ENCODE peak calls at places on chromosomes 2 and 18, in six cellular contexts. L is A549, O is transverse colon, F is uterus, Y is Peyer's patch, S is IMR-90. N is an unnamed sample.

GRCh38 chr2:10709290-10709939 is 12.0 kb upstream of the ATP6V1C2 start:
- DNase-seq in L (peak), O (peak), F (no peak), Y (no peak), S (no peak), N (no peak)

GRCh38 chr2:49914281-49914680 is 760.0 kb upstream of the FSHR start:
- DNase-seq in L (no peak), O (no peak), F (no peak), Y (no peak), S (no peak), N (no peak)

GRCh38 chr2:98295275-98295674 is 51.0 kb upstream of the CNGA3 start:
- DNase-seq in L (no peak), O (no peak), F (no peak), Y (no peak), S (no peak), N (no peak)

GRCh38 chr2:28766070-28766469 is 14.4 kb downstream of the PPP1CB start:
- DNase-seq in L (no peak), O (no peak), F (no peak), Y (no peak), S (no peak), N (no peak)

GRCh38 chr2:160720098-160720497 is 226.5 kb upstream of the RBMS1 start:
- DNase-seq in L (no peak), O (no peak), F (no peak), Y (no peak), S (no peak), N (no peak)

GRCh38 chr2:113770929-113771328 is 14.5 kb upstream of the SLC35F5 start:
- DNase-seq in L (no peak), O (no peak), F (no peak), Y (no peak), S (no peak), N (no peak)

GRCh38 chr2:129465045-129465444 is 514.4 kb upstream of the RAB6C start:
- DNase-seq in L (no peak), O (no peak), F (no peak), Y (no peak), S (no peak), N (no peak)

GRCh38 chr2:42414158-42414557 is 53.1 kb upstream of the COX7A2L start:
- DNase-seq in L (no peak), O (no peak), F (no peak), Y (no peak), S (no peak), N (no peak)

GRCh38 chr18:51427012-51427411 is 229.5 kb upstream of the MEX3C start:
- DNase-seq in L (no peak), O (no peak), F (no peak), Y (no peak), S (no peak), N (no peak)

GRCh38 chr18:6866552-6866951 is 137.0 kb downstream of the ARHGAP28 start:
- DNase-seq in L (no peak), O (no peak), F (no peak), Y (no peak), S (no peak), N (no peak)

GRCh38 chr2:49335546-49335945 is 181.2 kb upstream of the FSHR start:
- DNase-seq in L (no peak), O (no peak), F (no peak), Y (no peak), S (no peak), N (no peak)

GRCh38 chr2:237889811-237890210 is 30.4 kb downstream of the RAMP1 start:
- DNase-seq in L (no peak), O (no peak), F (no peak), Y (no peak), S (no peak), N (no peak)

GRCh38 chr2:224121406-224122067 is 82.5 kb upstream of the SERPINE2 start:
- DNase-seq in L (no peak), O (no peak), F (no peak), Y (no peak), S (no peak), N (no peak)

GRCh38 chr2:102506743-102507142 is 33.7 kb downstream of the SLC9A4 start:
- DNase-seq in L (no peak), O (no peak), F (no peak), Y (no peak), S (no peak), N (no peak)

GRCh38 chr18:48023334-48024008 is 93.0 kb upstream of the SMAD2 start:
- DNase-seq in L (peak), O (peak), F (peak), Y (peak), S (peak), N (no peak)

GRCh38 chr2:238228700-238229099 is 11.1 kb downstream of the HES6 start:
- DNase-seq in L (no peak), O (no peak), F (peak), Y (no peak), S (peak), N (no peak)

GRCh38 chr2:113979172-113980128 is 89.6 kb downstream of the ACTR3 start:
- DNase-seq in L (peak), O (no peak), F (no peak), Y (no peak), S (no peak), N (peak)

GRCh38 chr2:101617188-101617587 is 80.3 kb upstream of the MAP4K4 start:
- DNase-seq in L (no peak), O (no peak), F (no peak), Y (no peak), S (peak), N (no peak)

GRCh38 chr2:165745916-165746315 is 48.1 kb downstream of the GALNT3 start:
- DNase-seq in L (no peak), O (no peak), F (no peak), Y (no peak), S (no peak), N (no peak)

GRCh38 chr2:45786831-45787357 is 135.4 kb downstream of the PRKCE start:
- DNase-seq in L (no peak), O (no peak), F (no peak), Y (no peak), S (peak), N (no peak)

GRCh38 chr2:47310801-47311560 is 92.0 kb upstream of the MSH2 start:
- DNase-seq in L (peak), O (peak), F (peak), Y (peak), S (no peak), N (no peak)

GRCh38 chr2:188518391-188518790 is 226.7 kb downstream of the GULP1 start:
- DNase-seq in L (no peak), O (no peak), F (no peak), Y (no peak), S (peak), N (no peak)

GRCh38 chr2:109432421-109432820 is 181.3 kb downstream of the SEPTIN10 start:
- DNase-seq in L (no peak), O (no peak), F (no peak), Y (no peak), S (no peak), N (no peak)

GRCh38 chr2:43569921-43570320 is 25.9 kb downstream of the THADA start:
- DNase-seq in L (no peak), O (no peak), F (no peak), Y (no peak), S (no peak), N (no peak)

GRCh38 chr2:94870392-94871225 is 621 bp upstream of the TEKT4 start:
- DNase-seq in L (peak), O (no peak), F (no peak), Y (no peak), S (no peak), N (peak)

GRCh38 chr2:217331577-217332139 is 471.8 kb upstream of the TNP1 start:
- DNase-seq in L (peak), O (no peak), F (no peak), Y (no peak), S (peak), N (no peak)

GRCh38 chr2:84971799-84972790 is 1.1 kb downstream of the KCMF1 start:
- DNase-seq in L (peak), O (peak), F (peak), Y (peak), S (peak), N (peak)
- TF ChIP-seq POLR2A in L (no peak), O (no peak), F (no peak), Y (no peak), S (no peak), N (no peak)

DNA sequence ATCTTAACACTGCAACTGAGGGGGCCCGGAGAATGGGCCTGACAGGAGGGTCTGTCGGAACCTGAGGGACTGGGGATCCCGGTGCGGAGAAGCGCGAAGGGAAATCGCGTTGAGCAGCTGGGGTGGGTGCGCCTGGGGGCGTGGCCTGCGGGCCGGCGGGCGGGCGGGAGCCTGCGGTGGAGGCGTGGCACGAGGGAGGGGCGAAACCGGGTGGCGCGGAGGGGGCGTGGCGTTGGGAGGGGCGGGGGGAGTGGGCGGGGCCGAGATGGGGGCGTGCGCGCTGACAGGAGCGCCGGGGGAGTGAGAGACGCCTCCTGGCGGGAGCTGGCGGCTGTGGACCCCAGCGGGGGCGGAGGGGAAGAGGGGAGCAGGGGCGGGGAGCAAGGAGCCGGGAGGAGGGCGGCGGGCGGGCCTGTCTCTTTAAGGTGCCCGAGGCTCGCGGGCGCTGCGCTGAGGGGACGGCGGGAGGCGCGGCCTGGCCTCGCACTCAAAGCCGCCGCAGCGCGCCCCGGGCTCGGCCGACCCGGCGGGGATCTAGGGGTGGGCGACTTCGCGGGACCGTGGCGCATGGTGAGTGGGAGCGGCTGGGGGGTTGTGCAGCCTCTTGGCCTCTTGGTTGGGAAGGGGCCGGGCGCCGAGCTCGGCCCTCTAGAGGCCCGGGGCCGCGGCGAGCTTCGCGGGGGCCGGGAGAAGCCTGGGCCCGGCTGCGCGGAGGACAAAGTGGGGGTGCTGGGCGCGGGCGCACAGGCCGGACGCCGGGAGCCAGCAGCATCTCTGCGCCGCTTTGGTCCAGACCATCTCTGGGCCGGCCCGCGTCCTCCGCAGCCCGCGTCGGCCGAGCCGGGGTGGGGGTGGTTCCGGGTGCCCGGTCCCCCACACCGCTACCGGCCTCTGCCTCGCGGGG is at the start of gene TWSG1:
- DNase-seq in L (peak), O (peak), F (peak), Y (peak), S (peak), N (peak)
- TF ChIP-seq POLR2A in L (peak), O (peak), F (peak), Y (peak), S (no peak), N (peak)

GRCh38 chr2:61268249-61268648 is 106.3 kb downstream of the C2orf74 start:
- DNase-seq in L (peak), O (no peak), F (no peak), Y (no peak), S (no peak), N (no peak)

GRCh38 chr2:61262699-61263098 is 100.7 kb downstream of the C2orf74 start:
- DNase-seq in L (no peak), O (no peak), F (no peak), Y (no peak), S (peak), N (no peak)

GRCh38 chr2:61266653-61267505 is 104.9 kb downstream of the C2orf74 start:
- DNase-seq in L (no peak), O (no peak), F (no peak), Y (no peak), S (no peak), N (no peak)

DNA sequence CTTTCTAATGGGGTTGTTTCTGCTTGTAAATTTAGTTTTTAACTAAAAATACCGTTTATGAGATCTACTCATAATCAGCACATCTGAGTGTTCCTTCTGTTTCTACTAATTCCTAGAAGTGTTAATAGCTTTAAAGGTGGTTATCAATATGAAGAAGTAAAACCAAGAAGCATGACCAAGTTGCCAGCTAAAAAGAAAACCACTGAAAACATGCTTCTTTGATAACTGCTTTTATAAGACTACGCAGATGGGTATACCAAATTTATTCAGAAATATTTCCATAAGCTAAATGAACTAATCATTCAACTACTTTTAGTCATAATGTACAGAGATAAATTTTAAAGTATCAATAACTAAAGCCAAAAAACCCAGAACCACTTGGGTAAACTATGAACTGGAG is 101.9 kb downstream of the C2orf74 start:
- DNase-seq in L (no peak), O (no peak), F (no peak), Y (no peak), S (no peak), N (no peak)
- TF ChIP-seq POLR2A in L (no peak), O (no peak), F (no peak), Y (no peak), S (no peak), N (no peak)

GRCh38 chr2:27445155-27445554 is 3.0 kb downstream of the KRTCAP3 start:
- DNase-seq in L (no peak), O (no peak), F (no peak), Y (no peak), S (no peak), N (no peak)

GRCh38 chr2:27442981-27443323 is 771 bp downstream of the KRTCAP3 start:
- DNase-seq in L (no peak), O (peak), F (no peak), Y (peak), S (no peak), N (no peak)

GRCh38 chr2:27448381-27448780 is 6.2 kb downstream of the KRTCAP3 start:
- DNase-seq in L (no peak), O (no peak), F (no peak), Y (no peak), S (no peak), N (no peak)

GRCh38 chr2:27445615-27446014 is 3.4 kb downstream of the KRTCAP3 start:
- DNase-seq in L (no peak), O (peak), F (no peak), Y (peak), S (no peak), N (no peak)

DNA sequence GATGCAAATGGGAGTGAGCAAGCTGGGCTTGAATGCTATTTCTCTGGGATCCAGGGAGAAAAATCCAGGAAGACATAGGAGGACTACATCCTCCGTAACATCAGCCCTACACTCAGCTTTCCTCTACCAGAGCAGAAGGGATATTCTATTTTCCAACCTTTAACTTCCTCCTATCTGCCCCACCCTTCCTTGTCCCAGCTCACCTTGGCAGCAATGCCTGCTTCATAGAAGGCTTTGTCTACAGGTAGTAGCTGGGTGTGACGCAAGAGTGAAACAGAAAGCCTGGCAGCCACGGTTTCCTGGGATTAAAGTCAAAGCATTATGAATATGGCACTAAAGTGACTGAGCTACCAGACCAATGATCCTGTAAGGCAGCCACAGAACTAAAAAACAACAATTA is 3.9 kb downstream of the KRTCAP3 start:
- DNase-seq in L (no peak), O (peak), F (no peak), Y (peak), S (no peak), N (no peak)
- TF ChIP-seq POLR2A in L (no peak), O (peak), F (no peak), Y (peak), S (no peak), N (no peak)

GRCh38 chr2:231399853-231400667 is 4.5 kb downstream of the B3GNT7 start:
- DNase-seq in L (peak), O (no peak), F (peak), Y (no peak), S (no peak), N (no peak)
- TF ChIP-seq POLR2A in L (no peak), O (no peak), F (no peak), Y (no peak), S (no peak), N (no peak)

GRCh38 chr2:65430515-65431416 is 1.6 kb downstream of the SPRED2 start:
- DNase-seq in L (peak), O (peak), F (peak), Y (peak), S (peak), N (no peak)
- TF ChIP-seq POLR2A in L (no peak), O (peak), F (no peak), Y (peak), S (no peak), N (peak)

GRCh38 chr2:64489081-64489761 is 34.9 kb upstream of the AFTPH start:
- DNase-seq in L (no peak), O (no peak), F (no peak), Y (no peak), S (no peak), N (no peak)
- TF ChIP-seq POLR2A in L (no peak), O (no peak), F (no peak), Y (no peak), S (no peak), N (no peak)

DNA sequence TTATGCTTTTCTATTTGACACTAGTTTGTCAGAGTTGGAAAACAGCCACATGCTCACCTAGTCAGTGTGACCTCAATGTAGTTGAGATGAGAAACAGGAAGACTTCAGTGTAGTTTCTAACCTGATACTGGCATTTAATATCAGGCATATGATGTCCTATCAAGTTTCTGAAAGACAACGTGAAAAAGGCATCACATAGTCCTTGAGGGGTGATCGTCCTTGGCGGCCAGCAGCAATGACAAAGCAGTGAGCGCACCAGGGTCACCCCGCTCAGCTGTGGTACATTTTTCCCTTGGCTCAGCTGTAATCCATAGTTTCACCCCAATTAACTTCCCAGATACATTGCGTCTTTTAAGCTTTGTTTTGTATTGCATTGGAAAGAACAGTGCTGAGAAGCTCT is 4.3 kb downstream of the HSPE1 start:
- DNase-seq in L (no peak), O (no peak), F (no peak), Y (no peak), S (no peak), N (no peak)
- TF ChIP-seq POLR2A in L (no peak), O (no peak), F (no peak), Y (no peak), S (no peak), N (peak)